ENCODE peak calls at places on chromosomes 6 and 20, in ten cellular contexts. One of them, this sample, is unnamed.

GRCh38 chr6:138291036-138291848 is 73.0 kb upstream of the PBOV1 start:
- DNase-seq in HFF-Myc: no peak
- DNase-seq in A549: no peak
- DNase-seq in heart right ventricle: no peak
- DNase-seq in prostate gland: no peak
- DNase-seq in AG10803: no peak
- DNase-seq in upper lobe of right lung: no peak
- DNase-seq in Peyer's patch: no peak
- DNase-seq in keratinocyte: no peak
- DNase-seq in pancreas: no peak
- DNase-seq in this sample: no peak

GRCh38 chr20:20755227-20755626 is 42.8 kb upstream of the RALGAPA2 start:
- DNase-seq in Peyer's patch: no peak
- DNase-seq in pancreas: no peak
- DNase-seq in heart right ventricle: no peak
- DNase-seq in AG10803: no peak
- DNase-seq in HFF-Myc: no peak
- DNase-seq in keratinocyte: no peak
- DNase-seq in upper lobe of right lung: no peak
- DNase-seq in A549: no peak
- DNase-seq in prostate gland: no peak
- DNase-seq in this sample: no peak

GRCh38 chr20:33192912-33193501 is 24.1 kb upstream of the BPIFA3 start:
- DNase-seq in HFF-Myc: no peak
- DNase-seq in Peyer's patch: no peak
- DNase-seq in keratinocyte: no peak
- DNase-seq in A549: no peak
- DNase-seq in AG10803: no peak
- DNase-seq in upper lobe of right lung: no peak
- DNase-seq in pancreas: no peak
- DNase-seq in heart right ventricle: no peak
- DNase-seq in prostate gland: no peak
- DNase-seq in this sample: no peak

GRCh38 chr20:1323256-1323655 is 5.7 kb downstream of the SDCBP2 start:
- DNase-seq in AG10803: peak
- DNase-seq in HFF-Myc: no peak
- DNase-seq in keratinocyte: no peak
- DNase-seq in Peyer's patch: peak
- DNase-seq in heart right ventricle: no peak
- DNase-seq in A549: no peak
- DNase-seq in prostate gland: no peak
- DNase-seq in pancreas: no peak
- DNase-seq in upper lobe of right lung: no peak
- DNase-seq in this sample: peak

GRCh38 chr6:125004198-125004597 is 42.0 kb downstream of the RNF217 start:
- DNase-seq in keratinocyte: no peak
- DNase-seq in heart right ventricle: peak
- DNase-seq in A549: no peak
- DNase-seq in upper lobe of right lung: no peak
- DNase-seq in HFF-Myc: no peak
- DNase-seq in prostate gland: no peak
- DNase-seq in AG10803: no peak
- DNase-seq in pancreas: no peak
- DNase-seq in Peyer's patch: no peak
- DNase-seq in this sample: no peak

GRCh38 chr20:4929686-4930397 is 71.5 kb downstream of the SLC23A2 start:
- DNase-seq in keratinocyte: no peak
- DNase-seq in pancreas: no peak
- DNase-seq in prostate gland: no peak
- DNase-seq in heart right ventricle: no peak
- DNase-seq in AG10803: peak
- DNase-seq in Peyer's patch: no peak
- DNase-seq in HFF-Myc: no peak
- DNase-seq in A549: no peak
- DNase-seq in upper lobe of right lung: no peak
- DNase-seq in this sample: peak

GRCh38 chr6:30061766-30062458 is 847 bp downstream of the POLR1H start:
- DNase-seq in prostate gland: peak
- DNase-seq in Peyer's patch: no peak
- DNase-seq in AG10803: peak
- DNase-seq in keratinocyte: no peak
- DNase-seq in pancreas: no peak
- DNase-seq in A549: no peak
- DNase-seq in HFF-Myc: no peak
- DNase-seq in heart right ventricle: no peak
- DNase-seq in upper lobe of right lung: no peak
- DNase-seq in this sample: peak

GRCh38 chr20:9660236-9660868 is 146.0 kb downstream of the LAMP5 start:
- DNase-seq in AG10803: peak
- DNase-seq in upper lobe of right lung: no peak
- DNase-seq in pancreas: no peak
- DNase-seq in A549: no peak
- DNase-seq in heart right ventricle: no peak
- DNase-seq in HFF-Myc: peak
- DNase-seq in prostate gland: no peak
- DNase-seq in Peyer's patch: no peak
- DNase-seq in keratinocyte: no peak
- DNase-seq in this sample: peak

GRCh38 chr6:43488667-43489276 is 11.4 kb downstream of the TJAP1 start:
- DNase-seq in keratinocyte: no peak
- DNase-seq in prostate gland: no peak
- DNase-seq in upper lobe of right lung: no peak
- DNase-seq in pancreas: no peak
- DNase-seq in HFF-Myc: no peak
- DNase-seq in heart right ventricle: no peak
- DNase-seq in A549: no peak
- DNase-seq in AG10803: peak
- DNase-seq in Peyer's patch: no peak
- DNase-seq in this sample: peak

GRCh38 chr6:119312875-119313338 is 36.7 kb downstream of the MAN1A1 start:
- DNase-seq in A549: no peak
- DNase-seq in upper lobe of right lung: no peak
- DNase-seq in heart right ventricle: no peak
- DNase-seq in keratinocyte: no peak
- DNase-seq in prostate gland: no peak
- DNase-seq in HFF-Myc: no peak
- DNase-seq in Peyer's patch: no peak
- DNase-seq in AG10803: no peak
- DNase-seq in pancreas: no peak
- DNase-seq in this sample: no peak

DNA sequence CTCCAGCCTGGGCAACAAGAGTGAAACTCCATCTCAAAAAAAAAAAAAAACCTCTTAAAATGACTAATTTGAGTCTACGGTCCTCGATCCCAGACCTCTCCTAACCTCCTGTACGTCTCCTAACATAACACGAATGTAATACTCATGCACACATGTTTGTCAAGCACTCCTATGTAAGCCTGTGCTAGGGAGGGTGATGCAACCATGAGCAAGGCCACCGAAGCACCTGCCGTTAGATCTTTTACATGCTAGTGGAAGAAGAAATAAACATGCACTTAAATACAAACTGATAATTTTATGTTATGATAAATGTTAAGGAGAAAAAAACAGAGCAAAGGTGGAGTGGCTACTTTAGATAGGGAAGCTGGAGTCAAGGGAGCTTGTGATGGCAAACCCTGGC is 72.3 kb upstream of the BEND3 start:
- DNase-seq in Peyer's patch: no peak
- DNase-seq in prostate gland: no peak
- DNase-seq in AG10803: no peak
- DNase-seq in heart right ventricle: no peak
- DNase-seq in HFF-Myc: no peak
- DNase-seq in A549: no peak
- DNase-seq in upper lobe of right lung: no peak
- DNase-seq in keratinocyte: no peak
- DNase-seq in pancreas: no peak
- DNase-seq in this sample: no peak
- TF ChIP-seq CTCF in Peyer's patch: no peak
- TF ChIP-seq CTCF in prostate gland: no peak
- TF ChIP-seq CTCF in AG10803: no peak
- TF ChIP-seq CTCF in heart right ventricle: no peak
- TF ChIP-seq CTCF in HFF-Myc: no peak
- TF ChIP-seq CTCF in A549: no peak
- TF ChIP-seq CTCF in upper lobe of right lung: no peak
- TF ChIP-seq CTCF in keratinocyte: no peak
- TF ChIP-seq CTCF in pancreas: no peak
- TF ChIP-seq CTCF in this sample: no peak

GRCh38 chr6:106626485-106626884 is 2.8 kb downstream of the RTN4IP1 start:
- DNase-seq in AG10803: no peak
- DNase-seq in heart right ventricle: no peak
- DNase-seq in HFF-Myc: no peak
- DNase-seq in A549: no peak
- DNase-seq in prostate gland: no peak
- DNase-seq in Peyer's patch: no peak
- DNase-seq in upper lobe of right lung: no peak
- DNase-seq in pancreas: no peak
- DNase-seq in keratinocyte: no peak
- DNase-seq in this sample: no peak

GRCh38 chr6:106620931-106621672 is 8.2 kb downstream of the RTN4IP1 start:
- DNase-seq in pancreas: no peak
- DNase-seq in prostate gland: no peak
- DNase-seq in AG10803: no peak
- DNase-seq in A549: no peak
- DNase-seq in heart right ventricle: no peak
- DNase-seq in Peyer's patch: no peak
- DNase-seq in keratinocyte: no peak
- DNase-seq in HFF-Myc: peak
- DNase-seq in upper lobe of right lung: no peak
- DNase-seq in this sample: peak

GRCh38 chr6:106623039-106623438 is 6.3 kb downstream of the RTN4IP1 start:
- DNase-seq in upper lobe of right lung: no peak
- DNase-seq in AG10803: no peak
- DNase-seq in keratinocyte: no peak
- DNase-seq in heart right ventricle: no peak
- DNase-seq in Peyer's patch: no peak
- DNase-seq in HFF-Myc: no peak
- DNase-seq in prostate gland: no peak
- DNase-seq in A549: no peak
- DNase-seq in pancreas: no peak
- DNase-seq in this sample: no peak

GRCh38 chr6:106619223-106619622 is 10.1 kb downstream of the RTN4IP1 start:
- DNase-seq in A549: no peak
- DNase-seq in pancreas: no peak
- DNase-seq in heart right ventricle: no peak
- DNase-seq in upper lobe of right lung: no peak
- DNase-seq in HFF-Myc: no peak
- DNase-seq in prostate gland: no peak
- DNase-seq in Peyer's patch: no peak
- DNase-seq in AG10803: no peak
- DNase-seq in keratinocyte: no peak
- DNase-seq in this sample: no peak

GRCh38 chr6:106622412-106622811 is 6.9 kb downstream of the RTN4IP1 start:
- DNase-seq in keratinocyte: no peak
- DNase-seq in prostate gland: no peak
- DNase-seq in AG10803: no peak
- DNase-seq in A549: no peak
- DNase-seq in Peyer's patch: no peak
- DNase-seq in HFF-Myc: no peak
- DNase-seq in pancreas: no peak
- DNase-seq in upper lobe of right lung: no peak
- DNase-seq in heart right ventricle: no peak
- DNase-seq in this sample: no peak
- H3K4me3 ChIP-seq in keratinocyte: no peak
- H3K4me3 ChIP-seq in prostate gland: no peak
- H3K4me3 ChIP-seq in AG10803: no peak
- H3K4me3 ChIP-seq in A549: no peak
- H3K4me3 ChIP-seq in Peyer's patch: no peak
- H3K4me3 ChIP-seq in HFF-Myc: no peak
- H3K4me3 ChIP-seq in pancreas: no peak
- H3K4me3 ChIP-seq in upper lobe of right lung: no peak
- H3K4me3 ChIP-seq in heart right ventricle: no peak
- H3K4me3 ChIP-seq in this sample: no peak

GRCh38 chr6:155316419-155316818 is 2.1 kb upstream of the TFB1M start:
- DNase-seq in AG10803: no peak
- DNase-seq in Peyer's patch: no peak
- DNase-seq in A549: no peak
- DNase-seq in HFF-Myc: no peak
- DNase-seq in pancreas: no peak
- DNase-seq in upper lobe of right lung: no peak
- DNase-seq in keratinocyte: no peak
- DNase-seq in heart right ventricle: no peak
- DNase-seq in prostate gland: no peak
- DNase-seq in this sample: no peak

GRCh38 chr6:155314773-155315515 is 660 bp upstream of the TFB1M start:
- DNase-seq in AG10803: peak
- DNase-seq in pancreas: peak
- DNase-seq in heart right ventricle: peak
- DNase-seq in upper lobe of right lung: peak
- DNase-seq in A549: peak
- DNase-seq in prostate gland: no peak
- DNase-seq in keratinocyte: peak
- DNase-seq in Peyer's patch: no peak
- DNase-seq in HFF-Myc: peak
- DNase-seq in this sample: peak

GRCh38 chr6:155315516-155315871 is 1.2 kb upstream of the TFB1M start:
- DNase-seq in A549: no peak
- DNase-seq in HFF-Myc: no peak
- DNase-seq in Peyer's patch: no peak
- DNase-seq in prostate gland: no peak
- DNase-seq in AG10803: peak
- DNase-seq in pancreas: no peak
- DNase-seq in heart right ventricle: no peak
- DNase-seq in keratinocyte: no peak
- DNase-seq in upper lobe of right lung: no peak
- DNase-seq in this sample: peak

GRCh38 chr6:155319902-155320301 is 5.6 kb upstream of the TFB1M start:
- DNase-seq in pancreas: no peak
- DNase-seq in AG10803: no peak
- DNase-seq in prostate gland: no peak
- DNase-seq in upper lobe of right lung: no peak
- DNase-seq in HFF-Myc: no peak
- DNase-seq in A549: no peak
- DNase-seq in heart right ventricle: no peak
- DNase-seq in keratinocyte: no peak
- DNase-seq in Peyer's patch: no peak
- DNase-seq in this sample: no peak

DNA sequence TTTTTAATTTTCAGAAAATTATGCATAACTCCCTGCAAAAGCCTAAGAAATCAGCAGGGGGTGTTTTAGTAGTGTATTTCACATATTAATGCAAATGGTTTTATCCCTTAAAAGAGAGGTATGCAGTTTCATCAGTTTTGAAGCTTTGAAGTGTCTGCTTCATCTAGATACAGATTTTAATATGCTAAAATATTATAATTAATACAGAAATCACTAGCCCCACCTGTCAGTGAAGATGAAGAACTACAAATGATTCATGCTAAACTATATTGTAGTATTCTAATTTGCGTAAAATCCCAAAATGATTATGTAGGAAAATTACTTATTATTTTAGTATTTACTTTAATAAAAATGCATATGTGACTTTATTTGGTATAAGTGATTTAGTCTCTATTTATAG is 2.9 kb upstream of the TFB1M start:
- DNase-seq in HFF-Myc: no peak
- DNase-seq in keratinocyte: no peak
- DNase-seq in heart right ventricle: no peak
- DNase-seq in prostate gland: no peak
- DNase-seq in pancreas: no peak
- DNase-seq in A549: no peak
- DNase-seq in AG10803: no peak
- DNase-seq in upper lobe of right lung: no peak
- DNase-seq in Peyer's patch: no peak
- DNase-seq in this sample: peak
- TF ChIP-seq CTCF in HFF-Myc: no peak
- TF ChIP-seq CTCF in keratinocyte: peak
- TF ChIP-seq CTCF in heart right ventricle: peak
- TF ChIP-seq CTCF in prostate gland: no peak
- TF ChIP-seq CTCF in pancreas: no peak
- TF ChIP-seq CTCF in A549: no peak
- TF ChIP-seq CTCF in AG10803: peak
- TF ChIP-seq CTCF in upper lobe of right lung: peak
- TF ChIP-seq CTCF in Peyer's patch: no peak
- TF ChIP-seq CTCF in this sample: peak

GRCh38 chr6:152233547-152234320 is 403.4 kb downstream of the SYNE1 start:
- DNase-seq in prostate gland: no peak
- DNase-seq in A549: no peak
- DNase-seq in heart right ventricle: no peak
- DNase-seq in AG10803: no peak
- DNase-seq in pancreas: no peak
- DNase-seq in keratinocyte: no peak
- DNase-seq in HFF-Myc: no peak
- DNase-seq in Peyer's patch: no peak
- DNase-seq in upper lobe of right lung: no peak
- DNase-seq in this sample: no peak
- H3K4me3 ChIP-seq in prostate gland: no peak
- H3K4me3 ChIP-seq in A549: no peak
- H3K4me3 ChIP-seq in heart right ventricle: no peak
- H3K4me3 ChIP-seq in AG10803: no peak
- H3K4me3 ChIP-seq in pancreas: no peak
- H3K4me3 ChIP-seq in keratinocyte: no peak
- H3K4me3 ChIP-seq in HFF-Myc: no peak
- H3K4me3 ChIP-seq in Peyer's patch: no peak
- H3K4me3 ChIP-seq in upper lobe of right lung: no peak
- H3K4me3 ChIP-seq in this sample: no peak